ENCODE peak calls at places on chromosomes 11 and 22, in nine cellular contexts. One of them, this sample, is unnamed. For H3K36me3 and H3K4me1, the result is how much of the 10 kb centered on the place peaks cover.

GRCh38 chr11:3171931-3172560 is 6.9 kb upstream of the OSBPL5 start:
- DNase-seq in tibial nerve: no peak
- DNase-seq in CD8-positive, alpha-beta T cell: no peak
- DNase-seq in transverse colon: no peak
- DNase-seq in GM23338: no peak
- DNase-seq in thoracic aorta: no peak
- DNase-seq in GM23248: no peak
- DNase-seq in cardiac muscle cell: no peak
- DNase-seq in left ventricle myocardium inferior: no peak
- DNase-seq in this sample: no peak

GRCh38 chr11:86446924-86447285 is 72.2 kb downstream of the CCDC81 start:
- DNase-seq in tibial nerve: no peak
- DNase-seq in CD8-positive, alpha-beta T cell: no peak
- DNase-seq in transverse colon: no peak
- DNase-seq in GM23338: no peak
- DNase-seq in thoracic aorta: no peak
- DNase-seq in GM23248: no peak
- DNase-seq in cardiac muscle cell: no peak
- DNase-seq in left ventricle myocardium inferior: no peak
- DNase-seq in this sample: no peak

GRCh38 chr11:71078482-71078881 is 173.9 kb downstream of the SHANK2 start:
- DNase-seq in tibial nerve: no peak
- DNase-seq in CD8-positive, alpha-beta T cell: no peak
- DNase-seq in transverse colon: no peak
- DNase-seq in GM23338: peak
- DNase-seq in thoracic aorta: no peak
- DNase-seq in GM23248: peak
- DNase-seq in cardiac muscle cell: no peak
- DNase-seq in left ventricle myocardium inferior: no peak
- DNase-seq in this sample: no peak

GRCh38 chr11:1153951-1154487 is 3.7 kb upstream of the MUC5AC start:
- DNase-seq in tibial nerve: peak
- DNase-seq in CD8-positive, alpha-beta T cell: no peak
- DNase-seq in transverse colon: peak
- DNase-seq in GM23338: no peak
- DNase-seq in thoracic aorta: peak
- DNase-seq in GM23248: peak
- DNase-seq in cardiac muscle cell: no peak
- DNase-seq in left ventricle myocardium inferior: no peak
- DNase-seq in this sample: no peak

GRCh38 chr11:85772700-85773099 is 38.2 kb downstream of the SYTL2 start:
- DNase-seq in tibial nerve: no peak
- DNase-seq in CD8-positive, alpha-beta T cell: no peak
- DNase-seq in transverse colon: no peak
- DNase-seq in GM23338: peak
- DNase-seq in thoracic aorta: no peak
- DNase-seq in GM23248: no peak
- DNase-seq in cardiac muscle cell: peak
- DNase-seq in left ventricle myocardium inferior: no peak
- DNase-seq in this sample: no peak

GRCh38 chr11:74672332-74672955 is 58.8 kb downstream of the CHRDL2 start:
- DNase-seq in tibial nerve: no peak
- DNase-seq in CD8-positive, alpha-beta T cell: no peak
- DNase-seq in transverse colon: no peak
- DNase-seq in GM23338: no peak
- DNase-seq in thoracic aorta: no peak
- DNase-seq in GM23248: peak
- DNase-seq in cardiac muscle cell: no peak
- DNase-seq in left ventricle myocardium inferior: no peak
- DNase-seq in this sample: no peak

GRCh38 chr11:35730254-35730653 is 67.7 kb downstream of the TRIM44 start:
- DNase-seq in tibial nerve: no peak
- DNase-seq in CD8-positive, alpha-beta T cell: no peak
- DNase-seq in transverse colon: no peak
- DNase-seq in GM23338: no peak
- DNase-seq in thoracic aorta: no peak
- DNase-seq in GM23248: no peak
- DNase-seq in cardiac muscle cell: no peak
- DNase-seq in left ventricle myocardium inferior: no peak
- DNase-seq in this sample: no peak

GRCh38 chr11:126511475-126512115 is 156.1 kb downstream of the ST3GAL4 start:
- DNase-seq in tibial nerve: no peak
- DNase-seq in CD8-positive, alpha-beta T cell: no peak
- DNase-seq in transverse colon: no peak
- DNase-seq in GM23338: no peak
- DNase-seq in thoracic aorta: no peak
- DNase-seq in GM23248: no peak
- DNase-seq in cardiac muscle cell: no peak
- DNase-seq in left ventricle myocardium inferior: no peak
- DNase-seq in this sample: no peak

DNA sequence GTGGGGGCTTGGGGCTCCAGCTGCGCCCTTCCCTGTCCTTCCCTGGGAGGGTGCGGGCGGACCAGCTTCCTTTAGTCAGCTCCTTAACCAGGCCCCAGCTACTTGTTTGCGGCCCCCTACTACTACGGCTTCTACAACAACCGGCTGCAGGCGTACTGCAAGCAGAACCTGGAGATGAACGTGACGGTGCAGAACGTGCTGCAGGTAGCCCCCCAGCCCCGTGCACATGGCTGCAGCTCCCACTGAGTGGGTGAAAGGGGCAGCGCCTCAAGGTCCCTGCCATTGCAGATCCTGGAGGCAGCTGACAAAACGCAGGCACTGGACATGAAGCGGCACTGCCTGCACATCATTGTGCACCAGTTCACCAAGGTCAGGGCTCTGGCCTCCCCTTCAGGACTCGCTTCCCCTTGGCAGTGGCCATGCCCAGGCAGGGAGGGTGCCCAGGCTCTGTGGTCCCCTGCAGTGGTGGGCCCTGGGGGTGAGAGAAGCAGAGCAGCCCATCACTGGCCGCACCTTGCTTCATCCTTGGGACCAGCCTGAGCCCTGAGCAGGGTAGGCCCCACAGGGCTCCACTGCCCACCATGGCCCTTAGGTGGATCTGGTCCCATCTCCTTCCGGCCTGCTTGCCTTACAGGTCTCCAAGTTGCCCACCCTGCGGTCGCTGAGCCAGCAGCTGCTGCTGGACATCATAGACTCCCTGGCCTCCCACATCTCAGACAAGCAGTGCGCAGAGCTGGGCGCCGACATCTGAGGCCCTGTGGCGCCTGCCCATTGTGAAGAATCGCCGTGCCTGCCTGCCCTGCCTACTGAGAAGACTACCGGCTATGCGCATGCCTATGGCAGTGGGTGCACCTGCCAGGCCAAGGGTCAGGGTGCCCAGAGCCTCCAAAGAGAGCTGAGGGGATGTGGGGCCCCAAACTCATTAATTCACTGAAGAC is 5.1 kb downstream of the THAP7 start:
- DNase-seq in tibial nerve: no peak
- DNase-seq in CD8-positive, alpha-beta T cell: no peak
- DNase-seq in transverse colon: no peak
- DNase-seq in GM23338: no peak
- DNase-seq in thoracic aorta: no peak
- DNase-seq in GM23248: no peak
- DNase-seq in cardiac muscle cell: no peak
- DNase-seq in left ventricle myocardium inferior: no peak
- DNase-seq in this sample: no peak
- H3K36me3 ChIP-seq in tibial nerve: under half
- H3K36me3 ChIP-seq in CD8-positive, alpha-beta T cell: under half
- H3K36me3 ChIP-seq in transverse colon: under half
- H3K36me3 ChIP-seq in GM23338: under half
- H3K36me3 ChIP-seq in thoracic aorta: half or more
- H3K36me3 ChIP-seq in GM23248: under half
- H3K36me3 ChIP-seq in cardiac muscle cell: under half
- H3K36me3 ChIP-seq in left ventricle myocardium inferior: half or more
- H3K36me3 ChIP-seq in this sample: under half

DNA sequence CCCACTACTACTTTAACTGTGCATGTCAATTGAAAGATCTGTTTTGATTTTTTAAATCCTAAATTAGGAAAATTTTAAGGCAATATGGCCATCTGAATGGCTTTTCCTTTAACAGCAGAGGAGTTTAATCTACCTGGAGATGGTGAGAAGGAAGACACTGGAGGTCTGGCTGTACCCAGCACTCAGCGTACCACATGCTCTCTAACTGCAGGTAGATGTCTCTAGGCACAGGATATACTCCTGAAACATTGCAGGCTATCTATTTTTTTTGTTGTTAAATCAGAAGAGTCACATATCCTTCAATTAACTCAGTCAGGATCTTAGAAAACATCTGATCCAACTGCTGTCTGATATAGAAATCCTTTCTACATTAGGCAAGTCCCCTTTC is 17.3 kb upstream of the CASTOR1 start:
- DNase-seq in tibial nerve: no peak
- DNase-seq in CD8-positive, alpha-beta T cell: no peak
- DNase-seq in transverse colon: no peak
- DNase-seq in GM23338: no peak
- DNase-seq in thoracic aorta: no peak
- DNase-seq in GM23248: no peak
- DNase-seq in cardiac muscle cell: no peak
- DNase-seq in left ventricle myocardium inferior: no peak
- DNase-seq in this sample: no peak
- H3K4me1 ChIP-seq in tibial nerve: under half
- H3K4me1 ChIP-seq in CD8-positive, alpha-beta T cell: half or more
- H3K4me1 ChIP-seq in transverse colon: half or more
- H3K4me1 ChIP-seq in GM23338: under half
- H3K4me1 ChIP-seq in thoracic aorta: half or more
- H3K4me1 ChIP-seq in GM23248: half or more
- H3K4me1 ChIP-seq in cardiac muscle cell: under half
- H3K4me1 ChIP-seq in left ventricle myocardium inferior: half or more
- H3K4me1 ChIP-seq in this sample: half or more

GRCh38 chr11:94767701-94768601 is at the start of gene AMOTL1:
- DNase-seq in tibial nerve: peak
- DNase-seq in CD8-positive, alpha-beta T cell: no peak
- DNase-seq in transverse colon: peak
- DNase-seq in GM23338: peak
- DNase-seq in thoracic aorta: peak
- DNase-seq in GM23248: peak
- DNase-seq in cardiac muscle cell: peak
- DNase-seq in left ventricle myocardium inferior: peak
- DNase-seq in this sample: no peak
- H3K27ac ChIP-seq in tibial nerve: peak
- H3K27ac ChIP-seq in CD8-positive, alpha-beta T cell: no peak
- H3K27ac ChIP-seq in transverse colon: peak
- H3K27ac ChIP-seq in GM23338: no peak
- H3K27ac ChIP-seq in thoracic aorta: peak
- H3K27ac ChIP-seq in GM23248: peak
- H3K27ac ChIP-seq in cardiac muscle cell: no peak
- H3K27ac ChIP-seq in left ventricle myocardium inferior: peak
- H3K27ac ChIP-seq in this sample: no peak

GRCh38 chr22:35059632-35060031 is 6.3 kb upstream of the ISX start:
- DNase-seq in tibial nerve: no peak
- DNase-seq in CD8-positive, alpha-beta T cell: no peak
- DNase-seq in transverse colon: no peak
- DNase-seq in GM23338: no peak
- DNase-seq in thoracic aorta: no peak
- DNase-seq in GM23248: no peak
- DNase-seq in cardiac muscle cell: no peak
- DNase-seq in left ventricle myocardium inferior: no peak
- DNase-seq in this sample: no peak

GRCh38 chr22:35065183-35065582 is 775 bp upstream of the ISX start:
- DNase-seq in tibial nerve: no peak
- DNase-seq in CD8-positive, alpha-beta T cell: no peak
- DNase-seq in transverse colon: no peak
- DNase-seq in GM23338: no peak
- DNase-seq in thoracic aorta: no peak
- DNase-seq in GM23248: no peak
- DNase-seq in cardiac muscle cell: no peak
- DNase-seq in left ventricle myocardium inferior: no peak
- DNase-seq in this sample: no peak

GRCh38 chr22:35066768-35067167 is 810 bp downstream of the ISX start:
- DNase-seq in tibial nerve: no peak
- DNase-seq in CD8-positive, alpha-beta T cell: no peak
- DNase-seq in transverse colon: no peak
- DNase-seq in GM23338: no peak
- DNase-seq in thoracic aorta: no peak
- DNase-seq in GM23248: no peak
- DNase-seq in cardiac muscle cell: no peak
- DNase-seq in left ventricle myocardium inferior: no peak
- DNase-seq in this sample: no peak

GRCh38 chr22:35065796-35066218 is at the start of gene ISX:
- DNase-seq in tibial nerve: no peak
- DNase-seq in CD8-positive, alpha-beta T cell: no peak
- DNase-seq in transverse colon: peak
- DNase-seq in GM23338: no peak
- DNase-seq in thoracic aorta: no peak
- DNase-seq in GM23248: no peak
- DNase-seq in cardiac muscle cell: no peak
- DNase-seq in left ventricle myocardium inferior: no peak
- DNase-seq in this sample: no peak

DNA sequence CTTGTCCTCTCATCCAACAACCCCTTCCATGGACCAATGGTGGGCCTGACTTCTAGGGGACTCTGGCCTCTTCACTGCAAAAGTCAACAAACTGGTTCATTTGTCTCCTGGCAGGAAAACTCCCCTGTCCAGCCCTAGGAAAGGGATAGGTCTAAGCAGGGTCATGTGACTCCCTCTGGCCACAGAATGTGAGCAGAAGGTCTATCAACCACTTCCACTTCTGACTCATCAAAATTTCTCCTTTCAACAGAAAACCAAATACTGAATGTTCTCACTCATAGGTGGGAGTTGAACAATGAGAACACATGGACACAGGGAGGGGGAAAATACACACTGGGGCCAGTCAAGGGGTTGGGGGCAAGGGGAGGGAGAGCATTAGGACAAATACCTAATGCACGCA is 1.3 kb upstream of the ISX start:
- DNase-seq in tibial nerve: no peak
- DNase-seq in CD8-positive, alpha-beta T cell: no peak
- DNase-seq in transverse colon: peak
- DNase-seq in GM23338: no peak
- DNase-seq in thoracic aorta: no peak
- DNase-seq in GM23248: no peak
- DNase-seq in cardiac muscle cell: no peak
- DNase-seq in left ventricle myocardium inferior: no peak
- DNase-seq in this sample: no peak
- H3K36me3 ChIP-seq in tibial nerve: under half
- H3K36me3 ChIP-seq in CD8-positive, alpha-beta T cell: under half
- H3K36me3 ChIP-seq in transverse colon: under half
- H3K36me3 ChIP-seq in GM23338: under half
- H3K36me3 ChIP-seq in thoracic aorta: under half
- H3K36me3 ChIP-seq in GM23248: under half
- H3K36me3 ChIP-seq in cardiac muscle cell: under half
- H3K36me3 ChIP-seq in left ventricle myocardium inferior: under half
- H3K36me3 ChIP-seq in this sample: under half